ENCODE peak calls at places on chromosomes 16 and 17, in eight cellular contexts. F is pancreas, T is thoracic aorta, Q is GM23248, H is Caco-2, C is psoas muscle, K is right atrium auricular region, N is A549. R is an unnamed sample.

GRCh38 chr16:80718480-80719220 is 85.7 kb downstream of the CDYL2 start:
- DNase-seq in K (no peak), T (no peak), C (no peak), N (no peak), H (no peak), F (peak; percentile 81), Q (no peak), R (no peak)

GRCh38 chr16:74577882-74578366 is 29.0 kb downstream of the GLG1 start:
- DNase-seq in Q (peak; percentile 83), K (no peak), F (no peak), T (no peak), H (no peak), N (no peak), C (no peak), R (no peak)

GRCh38 chr17:50961282-50962220 is 95.4 kb upstream of the TOB1 start:
- DNase-seq in C (no peak), F (no peak), K (no peak), Q (no peak), N (no peak), T (no peak), H (peak; percentile 46), R (no peak)

GRCh38 chr17:52157603-52158449 is 688 bp downstream of the CA10 start:
- DNase-seq in C (peak; percentile 39), K (no peak), H (no peak), N (no peak), F (peak; percentile 58), T (no peak), Q (no peak), R (no peak)

GRCh38 chr16:31071861-31072260 is 2.2 kb downstream of the ZNF668 start:
- DNase-seq in N (no peak), T (no peak), Q (peak; percentile 90), F (no peak), C (no peak), H (no peak), K (no peak), R (no peak)

GRCh38 chr16:14106961-14107360 is 35.8 kb downstream of the MRTFB start:
- DNase-seq in K (no peak), C (no peak), H (no peak), T (no peak), Q (no peak), F (no peak), N (no peak), R (no peak)

GRCh38 chr17:61635913-61636432 is 45.0 kb upstream of the NACA2 start:
- DNase-seq in T (no peak), H (peak; percentile 55), C (no peak), N (peak; percentile 66), Q (peak; percentile 60), F (no peak), K (no peak), R (peak; percentile 18)

GRCh38 chr16:75064403-75065148 is 52.0 kb downstream of the LDHD start:
- DNase-seq in C (no peak), K (no peak), Q (no peak), H (no peak), T (no peak), N (no peak), F (no peak), R (no peak)

GRCh38 chr17:75514299-75515228 is 773 bp downstream of the CASKIN2 start:
- DNase-seq in K (no peak), F (peak; percentile 73), Q (peak; percentile 43), T (no peak), N (no peak), H (no peak), C (no peak), R (no peak)

GRCh38 chr16:8848231-8848938 is 20.4 kb downstream of the CARHSP1 start:
- DNase-seq in K (no peak), F (no peak), T (no peak), C (peak; percentile 52), N (no peak), Q (no peak), H (no peak), R (no peak)

GRCh38 chr16:82281544-82281943 is 111.5 kb upstream of the MPHOSPH6 start:
- DNase-seq in Q (no peak), K (no peak), C (no peak), H (no peak), T (no peak), F (no peak), N (no peak), R (no peak)

DNA sequence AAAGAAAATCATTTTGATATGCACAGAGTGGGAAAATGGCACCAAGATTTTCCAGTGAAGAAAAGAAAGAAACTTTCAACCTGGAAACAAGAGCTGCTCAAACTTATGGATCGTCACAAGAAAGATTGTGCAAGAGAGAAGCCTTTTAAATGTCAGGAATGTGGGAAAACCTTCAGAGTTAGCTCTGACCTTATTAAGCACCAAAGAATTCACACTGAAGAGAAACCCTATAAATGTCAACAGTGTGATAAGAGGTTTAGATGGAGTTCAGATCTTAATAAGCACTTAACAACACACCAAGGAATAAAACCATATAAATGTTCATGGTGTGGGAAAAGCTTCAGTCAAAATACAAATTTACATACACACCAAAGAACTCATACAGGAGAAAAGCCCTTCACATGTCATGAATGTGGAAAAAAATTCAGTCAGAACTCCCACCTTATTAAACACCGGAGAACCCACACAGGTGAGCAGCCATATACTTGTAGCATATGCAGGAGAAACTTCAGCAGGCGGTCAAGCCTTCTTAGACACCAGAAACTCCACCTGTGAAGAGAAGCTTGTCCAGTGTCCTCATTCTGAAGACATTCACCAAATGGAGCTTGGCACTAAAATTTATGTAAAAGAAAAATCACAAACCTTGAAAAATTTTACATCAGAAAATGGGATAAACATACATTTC is 12.2 kb downstream of the ZNF75A start:
- DNase-seq in H (no peak), C (no peak), K (no peak), N (peak; percentile 51), F (no peak), T (no peak), Q (peak; percentile 10), R (no peak)
- H3K9me3 ChIP-seq in H (peaks cover 36% of the 10 kb centered on the region), C (peaks cover 93% of the 10 kb centered on the region), K (peaks cover 100% of the 10 kb centered on the region), N (peaks cover 98% of the 10 kb centered on the region), F (peaks cover 4% of the 10 kb centered on the region), T (peaks cover 99% of the 10 kb centered on the region), Q (peaks cover 26% of the 10 kb centered on the region), R (peaks cover 54% of the 10 kb centered on the region)

GRCh38 chr17:33137411-33137810 is 145.8 kb downstream of the SPACA3 start:
- DNase-seq in C (no peak), N (no peak), H (no peak), F (no peak), Q (no peak), T (no peak), K (no peak), R (no peak)
- H3K9me3 ChIP-seq in C (no peaks in the 10 kb centered on the region), N (no peaks in the 10 kb centered on the region), H (no peaks in the 10 kb centered on the region), F (no peaks in the 10 kb centered on the region), Q (no peaks in the 10 kb centered on the region), T (no peaks in the 10 kb centered on the region), K (no peaks in the 10 kb centered on the region), R (no peaks in the 10 kb centered on the region)

DNA sequence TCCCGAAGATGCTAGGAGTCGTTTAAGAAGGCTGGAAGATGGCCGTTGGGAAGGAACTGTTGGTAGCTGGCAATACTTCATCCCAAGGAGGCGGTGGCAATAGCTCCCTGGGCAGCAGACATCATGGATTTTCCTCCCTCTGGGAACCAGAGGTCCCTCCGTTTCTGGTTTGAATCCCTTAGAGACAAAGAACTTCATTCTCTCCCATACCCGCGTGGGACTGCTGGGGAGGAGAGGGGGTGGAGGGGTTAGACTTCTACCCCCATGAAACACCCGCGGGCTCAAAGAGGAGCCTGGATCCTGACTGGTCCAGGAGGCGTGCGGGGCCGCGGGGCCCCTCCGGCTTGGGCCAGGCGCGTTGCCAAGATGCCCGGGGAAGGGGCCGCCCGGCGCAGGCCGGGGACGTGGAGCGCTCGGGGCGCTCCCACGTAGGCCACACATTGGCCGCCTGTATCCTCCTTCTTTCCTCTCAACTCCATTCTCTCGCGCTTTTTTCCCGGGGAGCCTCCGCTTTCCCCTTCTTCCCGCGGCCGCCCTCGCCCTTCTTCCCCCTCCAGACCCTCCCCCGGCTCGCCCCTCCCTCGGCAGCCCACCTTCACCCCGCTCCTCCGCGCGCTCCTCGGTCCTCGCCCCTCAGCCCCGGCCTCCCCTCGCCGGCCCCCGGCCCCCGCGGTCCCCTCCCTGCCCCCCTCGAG is 433 bp upstream of the MSL1 start:
- DNase-seq in K (no peak), N (peak; percentile 61), H (no peak), F (peak; percentile 82), Q (peak; percentile 74), C (peak; percentile 74), T (no peak), R (peak; percentile 18)
- H3K9me3 ChIP-seq in K (no peaks in the 10 kb centered on the region), N (no peaks in the 10 kb centered on the region), H (no peaks in the 10 kb centered on the region), F (no peaks in the 10 kb centered on the region), Q (no peaks in the 10 kb centered on the region), C (no peaks in the 10 kb centered on the region), T (no peaks in the 10 kb centered on the region), R (no peaks in the 10 kb centered on the region)

GRCh38 chr16:35414139-35414538 is 1954.7 kb downstream of the TP53TG3F start:
- DNase-seq in N (no peak), T (no peak), C (no peak), K (no peak), F (no peak), H (no peak), Q (no peak), R (no peak)

GRCh38 chr16:35414563-35414962 is 1955.2 kb downstream of the TP53TG3F start:
- DNase-seq in K (no peak), T (no peak), Q (no peak), N (no peak), H (no peak), C (peak; percentile 42), F (no peak), R (no peak)

GRCh38 chr16:35411156-35411555 is 1951.7 kb downstream of the TP53TG3F start:
- DNase-seq in H (no peak), Q (no peak), T (no peak), K (no peak), C (no peak), N (no peak), F (no peak), R (no peak)

GRCh38 chr16:35409503-35409902 is 1950.1 kb downstream of the TP53TG3F start:
- DNase-seq in F (no peak), N (no peak), C (no peak), Q (no peak), H (no peak), T (no peak), K (no peak), R (no peak)

GRCh38 chr16:35410438-35410837 is 1951.0 kb downstream of the TP53TG3F start:
- DNase-seq in C (no peak), K (no peak), N (no peak), H (no peak), F (no peak), T (no peak), Q (no peak), R (no peak)
- H3K9me3 ChIP-seq in C (no peaks in the 10 kb centered on the region), K (no peaks in the 10 kb centered on the region), N (no peaks in the 10 kb centered on the region), H (no peaks in the 10 kb centered on the region), F (no peaks in the 10 kb centered on the region), T (no peaks in the 10 kb centered on the region), Q (no peaks in the 10 kb centered on the region), R (no peaks in the 10 kb centered on the region)

DNA sequence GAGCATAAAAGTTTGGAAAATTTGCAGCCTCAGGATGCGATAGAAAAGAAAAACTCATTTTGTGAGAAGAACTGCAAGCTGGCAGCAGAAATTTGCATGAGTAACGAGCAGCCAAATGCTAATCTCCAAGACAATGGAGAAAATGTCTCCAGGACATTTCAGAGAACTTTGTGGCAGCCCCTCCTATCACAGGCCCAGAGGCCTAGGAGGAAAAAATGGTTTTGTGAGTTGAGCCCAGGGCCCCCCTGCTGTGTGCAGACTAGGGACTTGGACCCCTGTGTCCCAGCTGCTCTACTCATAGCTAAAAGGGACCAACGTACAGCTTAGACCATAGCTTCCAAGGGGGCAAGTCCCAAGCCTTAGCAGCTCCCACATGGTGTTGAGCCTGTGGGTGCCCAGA is 34.3 kb downstream of the APPBP2 start:
- DNase-seq in N (peak; percentile 23), C (no peak), T (no peak), K (no peak), Q (no peak), H (no peak), F (no peak), R (no peak)
- H3K9me3 ChIP-seq in N (peaks cover 59% of the 10 kb centered on the region), C (no peaks in the 10 kb centered on the region), T (no peaks in the 10 kb centered on the region), K (no peaks in the 10 kb centered on the region), Q (no peaks in the 10 kb centered on the region), H (peaks cover 57% of the 10 kb centered on the region), F (no peaks in the 10 kb centered on the region), R (peaks cover 2% of the 10 kb centered on the region)

R was measured in T-helper 17 cell.